ENCODE peak calls at places on chromosome 11, in five cellular contexts. G, S, F, R and K are unnamed samples.

GRCh38 chr11:93895106-93895862 is 44.9 kb upstream of the VSTM5 start:
- DNase-seq in G (no peak), S (peak), F (no peak), R (peak), K (peak)

GRCh38 chr11:128621491-128622136 is 34.3 kb upstream of the ETS1 start:
- DNase-seq in G (no peak), S (no peak), F (no peak), R (peak), K (peak)

GRCh38 chr11:10638285-10638684 is 55.3 kb downstream of the IRAG1 start:
- DNase-seq in G (no peak), S (no peak), F (no peak), R (no peak), K (peak)

GRCh38 chr11:2089536-2090165 is 49.5 kb downstream of the IGF2 start:
- DNase-seq in G (no peak), S (peak), F (peak), R (peak), K (no peak)

GRCh38 chr11:4026389-4026788 is 68.2 kb upstream of the RRM1 start:
- DNase-seq in G (no peak), S (no peak), F (no peak), R (no peak), K (no peak)

GRCh38 chr11:61698173-61698965 is 18.2 kb downstream of the DAGLA start:
- DNase-seq in G (no peak), S (peak), F (no peak), R (no peak), K (no peak)

GRCh38 chr11:11558826-11559225 is 63.0 kb downstream of the GALNT18 start:
- DNase-seq in G (no peak), S (no peak), F (peak), R (peak), K (no peak)

GRCh38 chr11:119316017-119316728 is 757 bp downstream of the MCAM start:
- DNase-seq in G (peak), S (no peak), F (peak), R (peak), K (peak)

GRCh38 chr11:68946416-68947090 is 34.2 kb downstream of the MRGPRD start:
- DNase-seq in G (no peak), S (no peak), F (no peak), R (peak), K (peak)

GRCh38 chr11:1852885-1853284 is at the start of gene LSP1:
- DNase-seq in G (no peak), S (no peak), F (peak), R (no peak), K (no peak)

GRCh38 chr11:93845181-93846092 is 5.0 kb downstream of the VSTM5 start:
- DNase-seq in G (no peak), S (no peak), F (no peak), R (peak), K (no peak)

GRCh38 chr11:9616858-9617257 is 43.4 kb downstream of the WEE1 start:
- DNase-seq in G (no peak), S (no peak), F (no peak), R (no peak), K (no peak)

GRCh38 chr11:118241191-118242098 is 10.7 kb downstream of the MPZL3 start:
- DNase-seq in G (no peak), S (no peak), F (no peak), R (peak), K (no peak)

GRCh38 chr11:43942651-43943356 is 367 bp downstream of the C11orf96 start:
- DNase-seq in G (no peak), S (no peak), F (peak), R (peak), K (peak)

GRCh38 chr11:73519266-73519665 is 78.6 kb downstream of the FAM168A start:
- DNase-seq in G (no peak), S (no peak), F (no peak), R (no peak), K (no peak)

GRCh38 chr11:75812542-75813040 is 2.4 kb upstream of the UVRAG start:
- DNase-seq in G (no peak), S (no peak), F (no peak), R (no peak), K (no peak)

GRCh38 chr11:3840870-3841425 is at the start of gene RHOG:
- DNase-seq in G (peak), S (peak), F (peak), R (peak), K (peak)

GRCh38 chr11:76221365-76221764 is 15.1 kb upstream of the WNT11 start:
- DNase-seq in G (no peak), S (no peak), F (no peak), R (no peak), K (no peak)

GRCh38 chr11:20483931-20484330 is 96.4 kb downstream of the PRMT3 start:
- DNase-seq in G (no peak), S (no peak), F (no peak), R (peak), K (no peak)

GRCh38 chr11:124285610-124286344 is 28.0 kb downstream of the OR8D1 start:
- DNase-seq in G (no peak), S (no peak), F (no peak), R (peak), K (no peak)

GRCh38 chr11:47765086-47765485 is 2.1 kb downstream of the FNBP4 start:
- DNase-seq in G (no peak), S (no peak), F (no peak), R (no peak), K (no peak)

GRCh38 chr11:18700375-18700774 is 1.8 kb downstream of the TMEM86A start:
- DNase-seq in G (no peak), S (no peak), F (no peak), R (peak), K (no peak)

GRCh38 chr11:46896719-46897406 is 21.5 kb downstream of the LRP4 start:
- DNase-seq in G (no peak), S (no peak), F (no peak), R (no peak), K (peak)

GRCh38 chr11:108592591-108593213 is 866 bp downstream of the EXPH5 start:
- DNase-seq in G (peak), S (peak), F (peak), R (peak), K (peak)

GRCh38 chr11:134958336-134958640 is 546.2 kb upstream of the B3GAT1 start:
- DNase-seq in G (no peak), S (no peak), F (no peak), R (no peak), K (no peak)

GRCh38 chr11:102712140-102712539 is 6.6 kb upstream of the MMP27 start:
- DNase-seq in G (no peak), S (no peak), F (no peak), R (no peak), K (no peak)

GRCh38 chr11:28913883-28914282 is 805.7 kb downstream of the METTL15 start:
- DNase-seq in G (no peak), S (no peak), F (no peak), R (no peak), K (no peak)
- H3K27ac ChIP-seq in G (no peak), S (no peak), F (no peak), R (no peak), K (no peak)

GRCh38 chr11:77471520-77472234 is 2.2 kb downstream of the PAK1 start:
- DNase-seq in G (no peak), S (peak), F (no peak), R (peak), K (peak)
- TF ChIP-seq CTCF in G (no peak), S (no peak), F (peak), R (peak), K (peak)

GRCh38 chr11:17407575-17407974 is 19.1 kb upstream of the KCNJ11 start:
- DNase-seq in G (no peak), S (no peak), F (no peak), R (no peak), K (no peak)

GRCh38 chr11:17406818-17407149 is 18.3 kb upstream of the KCNJ11 start:
- DNase-seq in G (no peak), S (no peak), F (no peak), R (no peak), K (no peak)

GRCh38 chr11:17405232-17406005 is 17.0 kb upstream of the KCNJ11 start:
- DNase-seq in G (peak), S (peak), F (peak), R (no peak), K (peak)

GRCh38 chr11:17408026-17408425 is 19.6 kb upstream of the KCNJ11 start:
- DNase-seq in G (no peak), S (no peak), F (no peak), R (no peak), K (no peak)

DNA sequence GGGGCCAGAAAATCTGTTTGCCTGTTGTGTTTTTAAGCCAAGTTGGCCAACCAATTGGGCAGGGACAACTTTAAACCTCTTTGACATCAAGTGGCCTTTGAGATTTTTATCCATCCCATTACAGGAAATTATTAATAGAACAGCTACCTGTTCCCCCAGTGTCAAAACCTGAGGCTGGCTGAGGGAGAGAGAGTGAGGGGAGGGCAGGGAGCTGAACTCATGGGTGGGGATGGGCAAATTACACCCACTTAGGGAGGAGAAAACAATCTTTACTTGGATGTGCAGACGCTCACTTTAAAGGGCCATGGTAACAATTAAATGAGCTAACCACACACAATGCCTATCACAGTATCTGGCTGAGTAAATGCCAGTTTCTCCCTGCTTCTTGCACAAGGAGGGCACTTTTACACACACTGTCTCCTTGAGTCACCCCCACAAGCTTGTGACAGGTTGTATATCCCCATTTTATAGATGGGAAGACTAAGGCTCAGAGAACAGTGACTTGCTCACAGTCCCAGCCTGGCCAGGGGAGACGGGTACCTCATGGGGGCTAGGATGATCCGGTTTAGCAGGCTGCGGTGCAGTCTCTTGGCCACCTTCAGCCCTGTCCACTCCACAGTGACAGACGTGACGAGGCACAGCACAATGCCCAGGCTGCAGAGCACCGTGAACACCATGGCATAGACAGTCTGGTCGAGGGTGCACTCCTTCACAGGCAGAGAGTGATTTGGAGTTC is 17.8 kb upstream of the KCNJ11 start:
- DNase-seq in G (no peak), S (no peak), F (peak), R (no peak), K (no peak)
- H3K27ac ChIP-seq in G (peak), S (no peak), F (peak), R (no peak), K (peak)

DNA sequence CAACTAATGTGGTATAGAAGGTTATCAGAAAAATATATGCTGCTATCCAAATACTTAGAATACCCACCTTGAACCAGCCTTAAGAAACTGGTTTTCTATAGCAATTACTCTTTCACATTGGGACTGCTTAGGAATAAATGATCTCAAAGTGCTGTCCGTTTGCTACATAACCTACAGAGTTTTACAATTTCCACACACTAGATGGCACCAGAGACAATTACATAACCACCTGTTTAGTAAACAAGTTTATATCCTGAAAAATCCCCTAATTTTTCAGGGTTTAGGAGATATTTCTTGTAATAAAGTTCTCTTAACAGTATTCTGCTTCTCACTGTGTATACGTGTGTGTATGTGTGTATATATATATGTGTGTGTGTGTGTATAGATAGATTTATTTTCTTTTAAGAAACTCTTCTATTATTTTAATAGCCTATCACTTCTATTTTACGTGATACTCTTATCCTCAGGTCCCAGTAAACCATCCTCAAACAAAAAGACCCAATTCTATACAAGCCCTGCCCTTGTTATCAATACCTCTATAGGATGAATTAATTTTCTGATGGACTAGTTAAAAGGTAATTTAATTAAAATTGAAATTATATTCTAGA is 6.7 kb upstream of the OR5I1 start:
- DNase-seq in G (no peak), S (no peak), F (no peak), R (peak), K (peak)
- TF ChIP-seq CTCF in G (no peak), S (peak), F (peak), R (peak), K (peak)